ENCODE peak calls at places on chromosomes 12 and 14, in ten cellular contexts. L, A, Z, B, W, P, X, S, U and D are unnamed samples.

GRCh38 chr14:38127356-38127755 is 80.3 kb upstream of the SSTR1 start:
- DNase-seq in L (no peak), A (no peak), Z (no peak), B (no peak), W (no peak), P (no peak), X (no peak), S (no peak), U (no peak), D (no peak)

GRCh38 chr12:95767703-95768102 is 22.9 kb downstream of the NTN4 start:
- DNase-seq in L (no peak), A (no peak), Z (peak; percentile 48), B (no peak), W (no peak), P (no peak), X (no peak), S (no peak), U (no peak), D (no peak)

GRCh38 chr14:68939893-68940613 is 39.0 kb downstream of the ACTN1 start:
- DNase-seq in L (peak; percentile 96), A (peak; percentile 64), Z (peak; percentile 100), B (no peak), W (no peak), P (peak; percentile 78), X (peak; percentile 58), S (no peak), U (no peak), D (no peak)

GRCh38 chr14:59619071-59619470 is 42.5 kb upstream of the CCDC175 start:
- DNase-seq in L (no peak), A (no peak), Z (no peak), B (no peak), W (no peak), P (no peak), X (no peak), S (no peak), U (no peak), D (no peak)

GRCh38 chr14:104989236-104989950 is 3.8 kb downstream of the CLBA1 start:
- DNase-seq in L (no peak), A (no peak), Z (no peak), B (no peak), W (no peak), P (no peak), X (no peak), S (no peak), U (no peak), D (no peak)

GRCh38 chr14:34920339-34920738 is 45.2 kb upstream of the BAZ1A start:
- DNase-seq in L (no peak), A (no peak), Z (peak; percentile 33), B (no peak), W (no peak), P (no peak), X (no peak), S (no peak), U (no peak), D (no peak)

GRCh38 chr12:45304514-45305178 is 88.8 kb downstream of the ANO6 start:
- DNase-seq in L (no peak), A (no peak), Z (no peak), B (no peak), W (no peak), P (no peak), X (no peak), S (no peak), U (no peak), D (no peak)

GRCh38 chr12:29783773-29784666 is at the start of gene TMTC1:
- DNase-seq in L (peak; percentile 67), A (peak; percentile 42), Z (peak; percentile 32), B (no peak), W (peak; percentile 80), P (no peak), X (peak; percentile 85), S (no peak), U (no peak), D (peak; percentile 41)

GRCh38 chr14:104118006-104118844 is 20.2 kb upstream of the KIF26A start:
- DNase-seq in L (no peak), A (peak; percentile 45), Z (no peak), B (peak; percentile 1), W (no peak), P (no peak), X (peak; percentile 18), S (no peak), U (no peak), D (no peak)

GRCh38 chr12:53495903-53496751 is 3.1 kb downstream of the MAP3K12 start:
- DNase-seq in L (peak; percentile 70), A (peak; percentile 43), Z (peak; percentile 83), B (no peak), W (peak; percentile 49), P (peak; percentile 63), X (no peak), S (no peak), U (no peak), D (no peak)

GRCh38 chr12:4862809-4863208 is 46.9 kb upstream of the KCNA1 start:
- DNase-seq in L (no peak), A (no peak), Z (no peak), B (no peak), W (no peak), P (no peak), X (no peak), S (no peak), U (no peak), D (no peak)